ENCODE peak calls at places on chromosome 22, in six cellular contexts. L is NAMALWA, K is fibroblast of the conjunctiva, H is lower lobe of right lung, A is NCI-H460, J is fibroblast of lung. S is an unnamed sample.
A peak's percentile ranks its signal among the peaks of the same experiment; 100 is the strongest.

GRCh38 chr22:41596776-41597634 is 7.4 kb upstream of the PMM1 start:
- DNase-seq in L (peak; percentile 53), K (no peak), A (peak; percentile 44), H (peak; percentile 78), J (peak; percentile 37), S (peak; percentile 39)

GRCh38 chr22:44684506-44685383 is 17.3 kb upstream of the PRR5 start:
- DNase-seq in J (peak; percentile 86), K (peak; percentile 80), H (peak; percentile 87), L (peak; percentile 91), A (peak; percentile 93), S (peak; percentile 89)

GRCh38 chr22:22616636-22617035 is 27.8 kb upstream of the GGTLC2 start:
- DNase-seq in H (no peak), K (no peak), L (peak; percentile 33), A (no peak), J (no peak), S (peak; percentile 35)

GRCh38 chr22:30253205-30253852 is 6.8 kb upstream of the LIF start:
- DNase-seq in K (no peak), J (peak; percentile 77), L (no peak), A (peak; percentile 87), H (no peak), S (no peak)

GRCh38 chr22:19218541-19219233 is 40.2 kb upstream of the SLC25A1 start:
- DNase-seq in K (no peak), H (no peak), A (no peak), L (no peak), J (no peak), S (no peak)

GRCh38 chr22:23104109-23104971 is 34.0 kb downstream of the GNAZ start:
- DNase-seq in J (no peak), L (no peak), H (no peak), K (no peak), A (no peak), S (no peak)

GRCh38 chr22:36701941-36702640 is 1.5 kb downstream of the CACNG2 start:
- DNase-seq in L (no peak), J (no peak), K (no peak), A (no peak), H (no peak), S (no peak)

GRCh38 chr22:40637181-40638150 is 947 bp upstream of the MRTFA start:
- DNase-seq in A (no peak), K (peak; percentile 14), H (peak; percentile 71), L (peak; percentile 61), J (no peak), S (no peak)

GRCh38 chr22:28992565-28993326 is 68.9 kb downstream of the C22orf31 start:
- DNase-seq in L (no peak), A (no peak), H (no peak), J (no peak), K (no peak), S (no peak)